ENCODE peak calls at places on chromosomes 16 and 17, in five cellular contexts. K, L, J, Q and N are unnamed samples.

GRCh38 chr17:56867948-56868376 is 34.0 kb downstream of the DGKE start:
- DNase-seq in K (no peak), L (no peak), J (peak; percentile 21), Q (no peak), N (no peak)

GRCh38 chr17:59825533-59826316 is 67.0 kb downstream of the TUBD1 start:
- DNase-seq in Q (no peak), L (no peak), K (no peak), J (peak; percentile 76), N (no peak)

GRCh38 chr17:30238387-30239088 is 3.0 kb upstream of the SLC6A4 start:
- DNase-seq in L (no peak), K (no peak), J (no peak), Q (no peak), N (peak; percentile 40)

GRCh38 chr16:20114356-20114755 is 40.7 kb upstream of the GPR139 start:
- DNase-seq in Q (no peak), J (no peak), K (peak; percentile 12), L (no peak), N (no peak)

GRCh38 chr17:19370493-19370960 is 7.8 kb upstream of the MAPK7 start:
- DNase-seq in L (peak; percentile 54), J (no peak), K (no peak), Q (no peak), N (no peak)

GRCh38 chr17:74838275-74838674 is 21.4 kb downstream of the GRIN2C start:
- DNase-seq in Q (no peak), J (no peak), L (no peak), K (no peak), N (peak; percentile 19)

GRCh38 chr16:56350491-56351405 is 74.6 kb downstream of the AMFR start:
- DNase-seq in Q (peak; percentile 53), J (no peak), K (no peak), L (no peak), N (no peak)

GRCh38 chr16:54407596-54407995 is 121.0 kb upstream of the IRX3 start:
- DNase-seq in Q (no peak), L (no peak), J (peak; percentile 56), K (no peak), N (no peak)

GRCh38 chr16:62700456-62701280 is 664.4 kb upstream of the CDH8 start:
- DNase-seq in L (no peak), Q (no peak), K (no peak), J (no peak), N (no peak)

GRCh38 chr16:56662357-56663354 is 4.9 kb downstream of the MT1F start:
- DNase-seq in K (no peak), L (no peak), J (no peak), Q (no peak), N (no peak)

GRCh38 chr16:29148867-29149272 is 164.0 kb downstream of the LAT start:
- DNase-seq in L (no peak), J (no peak), K (no peak), Q (peak; percentile 83), N (no peak)